ENCODE peak calls at places on chromosomes 7 and 10, in seven cellular contexts. One of them, this sample, is unnamed.

GRCh38 chr10:122326385-122326784 is 48.1 kb upstream of the PLEKHA1 start:
- DNase-seq in EH: no peak
- DNase-seq in CD8-positive, alpha-beta T cell: no peak
- DNase-seq in substantia nigra: no peak
- DNase-seq in uterus: no peak
- DNase-seq in NCI-H2171: no peak
- DNase-seq in renal cortical epithelial cell: no peak
- DNase-seq in this sample: no peak

GRCh38 chr10:72952189-72952900 is 2.3 kb downstream of the PLA2G12B start:
- DNase-seq in NCI-H2171: no peak
- DNase-seq in uterus: no peak
- DNase-seq in renal cortical epithelial cell: no peak
- DNase-seq in substantia nigra: no peak
- DNase-seq in CD8-positive, alpha-beta T cell: no peak
- DNase-seq in EH: no peak
- DNase-seq in this sample: no peak

GRCh38 chr10:10233256-10233655 is 784.4 kb upstream of the CELF2 start:
- DNase-seq in EH: no peak
- DNase-seq in renal cortical epithelial cell: no peak
- DNase-seq in uterus: no peak
- DNase-seq in NCI-H2171: no peak
- DNase-seq in CD8-positive, alpha-beta T cell: no peak
- DNase-seq in substantia nigra: no peak
- DNase-seq in this sample: no peak

GRCh38 chr10:91162050-91162494 is 58.4 kb upstream of the PCGF5 start:
- DNase-seq in substantia nigra: no peak
- DNase-seq in NCI-H2171: no peak
- DNase-seq in uterus: no peak
- DNase-seq in CD8-positive, alpha-beta T cell: no peak
- DNase-seq in EH: peak; percentile 59
- DNase-seq in renal cortical epithelial cell: peak; percentile 12
- DNase-seq in this sample: no peak

GRCh38 chr10:3180361-3180760 is 7.8 kb upstream of the PITRM1 start:
- DNase-seq in NCI-H2171: no peak
- DNase-seq in uterus: no peak
- DNase-seq in substantia nigra: no peak
- DNase-seq in EH: no peak
- DNase-seq in renal cortical epithelial cell: no peak
- DNase-seq in CD8-positive, alpha-beta T cell: no peak
- DNase-seq in this sample: no peak

GRCh38 chr10:127993281-127993680 is 86.4 kb downstream of the PTPRE start:
- DNase-seq in uterus: no peak
- DNase-seq in renal cortical epithelial cell: no peak
- DNase-seq in substantia nigra: no peak
- DNase-seq in CD8-positive, alpha-beta T cell: no peak
- DNase-seq in EH: no peak
- DNase-seq in NCI-H2171: no peak
- DNase-seq in this sample: no peak

GRCh38 chr7:105752671-105753275 is 123.6 kb downstream of the ATXN7L1 start:
- DNase-seq in CD8-positive, alpha-beta T cell: no peak
- DNase-seq in substantia nigra: no peak
- DNase-seq in uterus: no peak
- DNase-seq in NCI-H2171: no peak
- DNase-seq in EH: no peak
- DNase-seq in renal cortical epithelial cell: no peak
- DNase-seq in this sample: no peak

GRCh38 chr10:78952018-78952417 is 116.7 kb upstream of the ZMIZ1 start:
- DNase-seq in renal cortical epithelial cell: peak; percentile 16
- DNase-seq in substantia nigra: no peak
- DNase-seq in NCI-H2171: no peak
- DNase-seq in CD8-positive, alpha-beta T cell: no peak
- DNase-seq in EH: no peak
- DNase-seq in uterus: no peak
- DNase-seq in this sample: no peak

GRCh38 chr10:102269017-102269416 is 23.7 kb downstream of the GBF1 start:
- DNase-seq in NCI-H2171: no peak
- DNase-seq in uterus: no peak
- DNase-seq in renal cortical epithelial cell: no peak
- DNase-seq in substantia nigra: no peak
- DNase-seq in EH: peak; percentile 35
- DNase-seq in CD8-positive, alpha-beta T cell: no peak
- DNase-seq in this sample: no peak

GRCh38 chr7:22156205-22156604 is 200.7 kb downstream of the RAPGEF5 start:
- DNase-seq in EH: peak; percentile 71
- DNase-seq in substantia nigra: no peak
- DNase-seq in renal cortical epithelial cell: peak; percentile 59
- DNase-seq in NCI-H2171: no peak
- DNase-seq in uterus: no peak
- DNase-seq in CD8-positive, alpha-beta T cell: no peak
- DNase-seq in this sample: no peak

GRCh38 chr7:41122256-41122987 is 580.5 kb downstream of the INHBA start:
- DNase-seq in EH: peak; percentile 81
- DNase-seq in NCI-H2171: no peak
- DNase-seq in substantia nigra: no peak
- DNase-seq in renal cortical epithelial cell: no peak
- DNase-seq in CD8-positive, alpha-beta T cell: no peak
- DNase-seq in uterus: no peak
- DNase-seq in this sample: no peak

GRCh38 chr7:95676691-95677090 is 80.4 kb upstream of the PDK4 start:
- DNase-seq in renal cortical epithelial cell: no peak
- DNase-seq in CD8-positive, alpha-beta T cell: no peak
- DNase-seq in substantia nigra: no peak
- DNase-seq in NCI-H2171: no peak
- DNase-seq in uterus: no peak
- DNase-seq in EH: no peak
- DNase-seq in this sample: no peak

GRCh38 chr7:149081914-149082313 is 8.6 kb downstream of the ZNF786 start:
- DNase-seq in substantia nigra: no peak
- DNase-seq in uterus: no peak
- DNase-seq in NCI-H2171: no peak
- DNase-seq in CD8-positive, alpha-beta T cell: no peak
- DNase-seq in renal cortical epithelial cell: no peak
- DNase-seq in EH: no peak
- DNase-seq in this sample: no peak

GRCh38 chr10:110528224-110528997 is 30.7 kb downstream of the DUSP5 start:
- DNase-seq in EH: peak; percentile 53
- DNase-seq in substantia nigra: no peak
- DNase-seq in uterus: no peak
- DNase-seq in NCI-H2171: no peak
- DNase-seq in CD8-positive, alpha-beta T cell: no peak
- DNase-seq in renal cortical epithelial cell: no peak
- DNase-seq in this sample: peak; percentile 62

GRCh38 chr7:46534593-46535271 is 613.7 kb upstream of the IGFBP3 start:
- DNase-seq in substantia nigra: no peak
- DNase-seq in EH: peak; percentile 95
- DNase-seq in uterus: no peak
- DNase-seq in CD8-positive, alpha-beta T cell: no peak
- DNase-seq in renal cortical epithelial cell: peak; percentile 47
- DNase-seq in NCI-H2171: no peak
- DNase-seq in this sample: no peak

GRCh38 chr10:3143366-3143765 is 29.2 kb downstream of the PITRM1 start:
- DNase-seq in uterus: no peak
- DNase-seq in substantia nigra: no peak
- DNase-seq in NCI-H2171: no peak
- DNase-seq in renal cortical epithelial cell: no peak
- DNase-seq in EH: no peak
- DNase-seq in CD8-positive, alpha-beta T cell: no peak
- DNase-seq in this sample: no peak

GRCh38 chr7:50206521-50207250 is 97.8 kb upstream of the IKZF1 start:
- DNase-seq in substantia nigra: no peak
- DNase-seq in CD8-positive, alpha-beta T cell: peak; percentile 81
- DNase-seq in renal cortical epithelial cell: no peak
- DNase-seq in EH: no peak
- DNase-seq in NCI-H2171: no peak
- DNase-seq in uterus: no peak
- DNase-seq in this sample: peak; percentile 85

GRCh38 chr7:88368686-88369085 is 62.0 kb upstream of the STEAP4 start:
- DNase-seq in NCI-H2171: no peak
- DNase-seq in substantia nigra: no peak
- DNase-seq in EH: no peak
- DNase-seq in uterus: no peak
- DNase-seq in renal cortical epithelial cell: no peak
- DNase-seq in CD8-positive, alpha-beta T cell: no peak
- DNase-seq in this sample: no peak

GRCh38 chr7:91310829-91311460 is 46.7 kb downstream of the FZD1 start:
- DNase-seq in substantia nigra: no peak
- DNase-seq in renal cortical epithelial cell: peak; percentile 60
- DNase-seq in uterus: peak; percentile 41
- DNase-seq in CD8-positive, alpha-beta T cell: no peak
- DNase-seq in EH: peak; percentile 36
- DNase-seq in NCI-H2171: no peak
- DNase-seq in this sample: no peak

GRCh38 chr7:89312561-89312960 is 517.0 kb upstream of the TEX47 start:
- DNase-seq in EH: no peak
- DNase-seq in renal cortical epithelial cell: peak; percentile 60
- DNase-seq in CD8-positive, alpha-beta T cell: no peak
- DNase-seq in NCI-H2171: no peak
- DNase-seq in uterus: no peak
- DNase-seq in substantia nigra: no peak
- DNase-seq in this sample: no peak

This sample was measured in activated CD8-positive, alpha-beta memory T cell treated with anti-CD3 and anti-CD28 coated beads for 24 hours.